ENCODE peak calls at places on chromosome 21, in five cellular contexts. One of them, this sample, is unnamed. For H3K4me1, the result is how much of the 10 kb centered on the place peaks cover.

GRCh38 chr21:44713130-44713529 is 1.8 kb upstream of the TSPEAR start:
- DNase-seq in CD8-positive, alpha-beta T cell: no peak
- DNase-seq in aorta: no peak
- DNase-seq in heart right ventricle: no peak
- DNase-seq in H9: no peak
- DNase-seq in this sample: no peak

GRCh38 chr21:33432496-33432895 is 29.3 kb downstream of the IFNGR2 start:
- DNase-seq in CD8-positive, alpha-beta T cell: no peak
- DNase-seq in aorta: no peak
- DNase-seq in heart right ventricle: no peak
- DNase-seq in H9: no peak
- DNase-seq in this sample: no peak

GRCh38 chr21:23455676-23456075 is 2151.6 kb downstream of the MRPL39 start:
- DNase-seq in CD8-positive, alpha-beta T cell: no peak
- DNase-seq in aorta: no peak
- DNase-seq in heart right ventricle: no peak
- DNase-seq in H9: no peak
- DNase-seq in this sample: no peak

GRCh38 chr21:20998456-20998789 is 214 bp downstream of the NCAM2 start:
- DNase-seq in CD8-positive, alpha-beta T cell: no peak
- DNase-seq in aorta: no peak
- DNase-seq in heart right ventricle: no peak
- DNase-seq in H9: no peak
- DNase-seq in this sample: no peak

GRCh38 chr21:38429011-38429410 is 69.3 kb downstream of the ERG start:
- DNase-seq in CD8-positive, alpha-beta T cell: no peak
- DNase-seq in aorta: no peak
- DNase-seq in heart right ventricle: no peak
- DNase-seq in H9: no peak
- DNase-seq in this sample: peak

GRCh38 chr21:20270365-20271055 is 727.7 kb upstream of the NCAM2 start:
- DNase-seq in CD8-positive, alpha-beta T cell: no peak
- DNase-seq in aorta: no peak
- DNase-seq in heart right ventricle: no peak
- DNase-seq in H9: no peak
- DNase-seq in this sample: no peak

GRCh38 chr21:20971296-20971921 is 26.8 kb upstream of the NCAM2 start:
- DNase-seq in CD8-positive, alpha-beta T cell: no peak
- DNase-seq in aorta: peak
- DNase-seq in heart right ventricle: no peak
- DNase-seq in H9: peak
- DNase-seq in this sample: no peak

GRCh38 chr21:37339527-37339889 is 27.1 kb upstream of the DYRK1A start:
- DNase-seq in CD8-positive, alpha-beta T cell: no peak
- DNase-seq in aorta: no peak
- DNase-seq in heart right ventricle: no peak
- DNase-seq in H9: no peak
- DNase-seq in this sample: no peak

GRCh38 chr21:38123626-38124025 is 133.2 kb upstream of the KCNJ15 start:
- DNase-seq in CD8-positive, alpha-beta T cell: no peak
- DNase-seq in aorta: no peak
- DNase-seq in heart right ventricle: no peak
- DNase-seq in H9: no peak
- DNase-seq in this sample: no peak

GRCh38 chr21:31172328-31172727 is 134.1 kb upstream of the KRTAP19-8 start:
- DNase-seq in CD8-positive, alpha-beta T cell: no peak
- DNase-seq in aorta: no peak
- DNase-seq in heart right ventricle: no peak
- DNase-seq in H9: no peak
- DNase-seq in this sample: no peak

GRCh38 chr21:17613242-17613676 is 558 bp upstream of the BTG3 start:
- DNase-seq in CD8-positive, alpha-beta T cell: no peak
- DNase-seq in aorta: peak
- DNase-seq in heart right ventricle: no peak
- DNase-seq in H9: no peak
- DNase-seq in this sample: no peak

GRCh38 chr21:46154155-46154954 is 1.0 kb downstream of the FTCD start:
- DNase-seq in CD8-positive, alpha-beta T cell: no peak
- DNase-seq in aorta: peak
- DNase-seq in heart right ventricle: no peak
- DNase-seq in H9: peak
- DNase-seq in this sample: no peak

GRCh38 chr21:46005481-46005881 is 23.9 kb downstream of the COL6A1 start:
- DNase-seq in CD8-positive, alpha-beta T cell: no peak
- DNase-seq in aorta: no peak
- DNase-seq in heart right ventricle: no peak
- DNase-seq in H9: peak
- DNase-seq in this sample: no peak

GRCh38 chr21:34881894-34882371 is 167.2 kb downstream of the RUNX1 start:
- DNase-seq in CD8-positive, alpha-beta T cell: no peak
- DNase-seq in aorta: no peak
- DNase-seq in heart right ventricle: no peak
- DNase-seq in H9: no peak
- DNase-seq in this sample: peak

DNA sequence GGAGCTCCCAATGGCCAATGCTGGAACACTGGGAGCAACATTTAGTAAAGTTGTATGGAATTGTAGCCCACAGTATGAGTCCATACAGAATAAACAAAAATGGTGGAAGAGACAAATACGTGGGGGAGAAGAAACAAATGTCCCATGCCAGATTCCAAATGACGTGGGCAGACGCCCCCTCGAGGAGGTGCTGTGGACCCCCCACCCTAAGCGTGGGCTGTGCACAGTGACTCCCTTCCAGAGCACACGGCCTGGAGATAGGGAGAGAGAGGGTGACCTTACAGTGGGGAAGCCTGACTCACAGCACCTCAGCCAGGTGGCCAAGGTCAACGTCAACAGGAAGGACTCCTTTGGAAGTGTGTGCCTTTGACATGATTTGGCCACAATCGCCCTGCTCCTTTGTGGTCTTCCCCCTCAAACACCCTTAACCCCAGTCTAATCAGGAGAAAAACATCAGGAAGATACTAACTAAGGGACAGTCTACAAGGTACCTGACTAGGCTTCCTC is 13.7 kb upstream of the PDE9A start:
- DNase-seq in CD8-positive, alpha-beta T cell: no peak
- DNase-seq in aorta: no peak
- DNase-seq in heart right ventricle: no peak
- DNase-seq in H9: no peak
- DNase-seq in this sample: no peak
- H3K4me1 ChIP-seq in CD8-positive, alpha-beta T cell: under half
- H3K4me1 ChIP-seq in aorta: under half
- H3K4me1 ChIP-seq in heart right ventricle: under half
- H3K4me1 ChIP-seq in H9: under half
- H3K4me1 ChIP-seq in this sample: under half

DNA sequence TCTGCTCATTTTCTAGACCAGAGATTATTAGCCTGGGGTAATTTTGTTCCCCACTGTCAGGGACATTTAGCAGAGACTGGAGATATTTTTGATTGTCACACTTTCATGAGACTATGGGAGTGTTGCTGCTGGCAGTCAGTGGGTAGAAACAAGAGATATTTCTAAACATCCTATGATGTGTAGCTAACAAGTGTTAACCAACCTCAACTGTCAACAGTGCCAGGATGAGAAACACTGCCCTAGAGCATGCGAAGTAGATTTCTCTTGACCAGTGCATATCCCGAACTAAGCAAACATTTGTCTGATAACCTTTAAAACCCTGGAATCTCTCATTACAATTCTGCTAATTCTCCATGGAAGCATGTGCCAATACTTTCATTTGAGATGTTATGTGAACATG is 607.4 kb upstream of the TMPRSS15 start:
- DNase-seq in CD8-positive, alpha-beta T cell: no peak
- DNase-seq in aorta: no peak
- DNase-seq in heart right ventricle: peak
- DNase-seq in H9: no peak
- DNase-seq in this sample: no peak
- H3K4me1 ChIP-seq in CD8-positive, alpha-beta T cell: under half
- H3K4me1 ChIP-seq in aorta: under half
- H3K4me1 ChIP-seq in heart right ventricle: under half
- H3K4me1 ChIP-seq in H9: under half
- H3K4me1 ChIP-seq in this sample: under half

GRCh38 chr21:41441546-41441945 is 15.5 kb downstream of the MX1 start:
- DNase-seq in CD8-positive, alpha-beta T cell: no peak
- DNase-seq in aorta: no peak
- DNase-seq in heart right ventricle: no peak
- DNase-seq in H9: no peak
- DNase-seq in this sample: no peak

GRCh38 chr21:41439245-41439644 is 13.2 kb downstream of the MX1 start:
- DNase-seq in CD8-positive, alpha-beta T cell: no peak
- DNase-seq in aorta: no peak
- DNase-seq in heart right ventricle: no peak
- DNase-seq in H9: no peak
- DNase-seq in this sample: no peak

GRCh38 chr21:41435728-41436127 is 9.7 kb downstream of the MX1 start:
- DNase-seq in CD8-positive, alpha-beta T cell: no peak
- DNase-seq in aorta: no peak
- DNase-seq in heart right ventricle: no peak
- DNase-seq in H9: no peak
- DNase-seq in this sample: peak

GRCh38 chr21:41438425-41439113 is 12.5 kb downstream of the MX1 start:
- DNase-seq in CD8-positive, alpha-beta T cell: peak
- DNase-seq in aorta: no peak
- DNase-seq in heart right ventricle: no peak
- DNase-seq in H9: no peak
- DNase-seq in this sample: no peak

DNA sequence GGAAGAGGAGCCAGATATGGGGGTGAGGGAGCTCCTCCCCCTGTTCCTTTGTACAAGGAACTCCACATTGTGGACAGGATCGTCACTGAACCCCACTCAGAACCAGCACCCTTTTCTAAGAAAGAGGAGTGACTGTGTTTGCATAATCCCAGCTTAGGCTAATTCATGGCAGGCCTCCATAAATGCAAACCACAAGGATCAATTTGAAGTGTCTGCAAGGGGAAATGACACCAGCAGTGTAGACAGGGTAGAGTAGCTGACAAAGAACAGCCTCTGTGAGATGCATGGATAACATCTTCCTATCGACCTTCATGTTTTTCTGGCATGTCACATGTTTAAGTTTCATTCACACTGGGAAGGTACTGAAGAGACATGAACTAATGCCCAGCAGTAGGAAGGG is 11.7 kb downstream of the MX1 start:
- DNase-seq in CD8-positive, alpha-beta T cell: no peak
- DNase-seq in aorta: no peak
- DNase-seq in heart right ventricle: no peak
- DNase-seq in H9: no peak
- DNase-seq in this sample: no peak
- H3K4me1 ChIP-seq in CD8-positive, alpha-beta T cell: under half
- H3K4me1 ChIP-seq in aorta: under half
- H3K4me1 ChIP-seq in heart right ventricle: under half
- H3K4me1 ChIP-seq in H9: under half
- H3K4me1 ChIP-seq in this sample: under half

DNA sequence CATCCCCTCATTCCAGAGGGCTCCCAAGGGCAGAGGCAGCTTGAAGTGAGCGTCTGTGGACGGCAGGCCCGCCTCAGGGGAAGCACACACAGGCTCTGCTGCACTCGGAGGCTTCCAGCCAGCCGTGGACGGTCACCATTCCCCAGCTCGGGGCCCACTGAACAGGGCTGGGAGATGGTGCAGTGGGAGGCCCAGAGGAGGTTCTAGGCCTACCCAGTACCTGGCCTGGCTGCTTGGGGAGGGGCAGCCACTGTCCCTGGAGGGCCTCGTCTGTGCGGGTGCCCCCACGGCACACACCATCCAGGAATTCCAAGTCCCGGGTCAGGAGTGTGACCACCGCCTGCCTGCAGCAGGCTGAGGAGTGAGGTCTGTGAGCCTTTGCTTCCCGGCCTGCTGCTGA is 80.4 kb downstream of the SIK1 start:
- DNase-seq in CD8-positive, alpha-beta T cell: no peak
- DNase-seq in aorta: no peak
- DNase-seq in heart right ventricle: no peak
- DNase-seq in H9: no peak
- DNase-seq in this sample: no peak
- H3K4me1 ChIP-seq in CD8-positive, alpha-beta T cell: under half
- H3K4me1 ChIP-seq in aorta: under half
- H3K4me1 ChIP-seq in heart right ventricle: under half
- H3K4me1 ChIP-seq in H9: under half
- H3K4me1 ChIP-seq in this sample: under half

GRCh38 chr21:42537106-42537742 is 23.6 kb downstream of the SLC37A1 start:
- DNase-seq in CD8-positive, alpha-beta T cell: no peak
- DNase-seq in aorta: no peak
- DNase-seq in heart right ventricle: no peak
- DNase-seq in H9: no peak
- DNase-seq in this sample: no peak
- H3K4me1 ChIP-seq in CD8-positive, alpha-beta T cell: under half
- H3K4me1 ChIP-seq in aorta: under half
- H3K4me1 ChIP-seq in heart right ventricle: under half
- H3K4me1 ChIP-seq in H9: under half
- H3K4me1 ChIP-seq in this sample: under half

GRCh38 chr21:42232176-42232825 is 13.4 kb downstream of the ABCG1 start:
- DNase-seq in CD8-positive, alpha-beta T cell: no peak
- DNase-seq in aorta: no peak
- DNase-seq in heart right ventricle: no peak
- DNase-seq in H9: no peak
- DNase-seq in this sample: no peak

GRCh38 chr21:42234026-42234425 is 15.1 kb downstream of the ABCG1 start:
- DNase-seq in CD8-positive, alpha-beta T cell: no peak
- DNase-seq in aorta: no peak
- DNase-seq in heart right ventricle: no peak
- DNase-seq in H9: no peak
- DNase-seq in this sample: no peak

GRCh38 chr21:42231761-42232160 is 12.8 kb downstream of the ABCG1 start:
- DNase-seq in CD8-positive, alpha-beta T cell: no peak
- DNase-seq in aorta: no peak
- DNase-seq in heart right ventricle: no peak
- DNase-seq in H9: no peak
- DNase-seq in this sample: no peak

GRCh38 chr21:42234464-42235241 is 15.7 kb downstream of the ABCG1 start:
- DNase-seq in CD8-positive, alpha-beta T cell: peak
- DNase-seq in aorta: peak
- DNase-seq in heart right ventricle: peak
- DNase-seq in H9: peak
- DNase-seq in this sample: no peak

GRCh38 chr21:42233067-42233981 is 14.4 kb downstream of the ABCG1 start:
- DNase-seq in CD8-positive, alpha-beta T cell: peak
- DNase-seq in aorta: peak
- DNase-seq in heart right ventricle: peak
- DNase-seq in H9: peak
- DNase-seq in this sample: peak
- H3K4me1 ChIP-seq in CD8-positive, alpha-beta T cell: half or more
- H3K4me1 ChIP-seq in aorta: under half
- H3K4me1 ChIP-seq in heart right ventricle: half or more
- H3K4me1 ChIP-seq in H9: under half
- H3K4me1 ChIP-seq in this sample: half or more